ENCODE peak calls at places on chromosomes 2 and 18, in nine cellular contexts. O, K, L, F, C, S, W, R and E are unnamed samples. For H3K27me3, the result is how much of the 10 kb centered on the place peaks cover.

GRCh38 chr2:237397072-237397471 is 16.9 kb downstream of the COL6A3 start:
- DNase-seq in O (no peak), K (no peak), L (no peak), F (no peak), C (no peak), S (no peak), W (no peak), R (no peak), E (no peak)

GRCh38 chr2:30456106-30456505 is 9.1 kb downstream of the LCLAT1 start:
- DNase-seq in O (no peak), K (no peak), L (no peak), F (no peak), C (no peak), S (no peak), W (no peak), R (no peak), E (no peak)

GRCh38 chr2:71548589-71549485 is 95.5 kb downstream of the DYSF start:
- DNase-seq in O (peak), K (peak), L (peak), F (peak), C (peak), S (peak), W (peak), R (peak), E (peak)

GRCh38 chr2:237823544-237823943 is 25.0 kb downstream of the RBM44 start:
- DNase-seq in O (no peak), K (no peak), L (no peak), F (no peak), C (no peak), S (no peak), W (no peak), R (no peak), E (no peak)

GRCh38 chr2:166229678-166230023 is 101.8 kb upstream of the SCN1A start:
- DNase-seq in O (no peak), K (no peak), L (no peak), F (no peak), C (no peak), S (no peak), W (no peak), R (no peak), E (no peak)

GRCh38 chr2:193101591-193101990 is 906.9 kb upstream of the TMEFF2 start:
- DNase-seq in O (no peak), K (no peak), L (no peak), F (no peak), C (no peak), S (no peak), W (no peak), R (no peak), E (no peak)

GRCh38 chr2:120754067-120754960 is 18.6 kb downstream of the GLI2 start:
- DNase-seq in O (no peak), K (no peak), L (no peak), F (no peak), C (no peak), S (peak), W (no peak), R (no peak), E (peak)

GRCh38 chr2:152167070-152167469 is 8.5 kb downstream of the STAM2 start:
- DNase-seq in O (no peak), K (no peak), L (no peak), F (no peak), C (no peak), S (no peak), W (no peak), R (no peak), E (no peak)

GRCh38 chr18:10771053-10771709 is 245.4 kb downstream of the NAPG start:
- DNase-seq in O (no peak), K (no peak), L (no peak), F (no peak), C (no peak), S (peak), W (no peak), R (no peak), E (no peak)

GRCh38 chr18:13137939-13138821 is 80.4 kb upstream of the LDLRAD4 start:
- DNase-seq in O (peak), K (no peak), L (peak), F (peak), C (peak), S (peak), W (no peak), R (peak), E (peak)

GRCh38 chr2:207394203-207394741 is 135.5 kb upstream of the CREB1 start:
- DNase-seq in O (no peak), K (no peak), L (no peak), F (no peak), C (no peak), S (peak), W (no peak), R (no peak), E (no peak)

GRCh38 chr2:189297446-189297845 is 117.9 kb upstream of the COL5A2 start:
- DNase-seq in O (no peak), K (no peak), L (no peak), F (no peak), C (no peak), S (peak), W (no peak), R (no peak), E (no peak)

GRCh38 chr18:26017929-26018328 is 72.5 kb downstream of the SS18 start:
- DNase-seq in O (no peak), K (no peak), L (no peak), F (peak), C (no peak), S (no peak), W (no peak), R (no peak), E (no peak)

GRCh38 chr2:239268082-239268481 is 132.7 kb downstream of the HDAC4 start:
- DNase-seq in O (peak), K (no peak), L (no peak), F (no peak), C (peak), S (no peak), W (no peak), R (peak), E (peak)

GRCh38 chr18:8988262-8988871 is 114.1 kb upstream of the NDUFV2 start:
- DNase-seq in O (peak), K (peak), L (peak), F (peak), C (peak), S (peak), W (peak), R (peak), E (peak)

GRCh38 chr2:62038980-62039771 is 133.7 kb downstream of the COMMD1 start:
- DNase-seq in O (no peak), K (no peak), L (no peak), F (peak), C (no peak), S (peak), W (no peak), R (no peak), E (no peak)

GRCh38 chr2:3805120-3805519 is 101.7 kb downstream of the DCDC2C start:
- DNase-seq in O (no peak), K (peak), L (no peak), F (no peak), C (no peak), S (no peak), W (no peak), R (no peak), E (no peak)

GRCh38 chr2:73254343-73255006 is 20.4 kb downstream of the CCT7 start:
- DNase-seq in O (no peak), K (no peak), L (no peak), F (no peak), C (no peak), S (no peak), W (no peak), R (no peak), E (peak)

GRCh38 chr2:177433402-177433801 is 40.8 kb downstream of the AGPS start:
- DNase-seq in O (no peak), K (no peak), L (no peak), F (no peak), C (no peak), S (no peak), W (no peak), R (no peak), E (no peak)

GRCh38 chr2:45992021-45992745 is 305.0 kb upstream of the EPAS1 start:
- DNase-seq in O (peak), K (no peak), L (no peak), F (no peak), C (no peak), S (peak), W (no peak), R (peak), E (peak)

GRCh38 chr2:215594766-215595165 is 158.9 kb upstream of the FN1 start:
- DNase-seq in O (no peak), K (no peak), L (no peak), F (no peak), C (no peak), S (peak), W (no peak), R (no peak), E (no peak)

GRCh38 chr18:13623348-13623747 is 103.0 kb downstream of the FAM210A start:
- DNase-seq in O (no peak), K (no peak), L (no peak), F (no peak), C (no peak), S (no peak), W (no peak), R (no peak), E (no peak)

GRCh38 chr2:236862961-236863728 is 222.5 kb upstream of the COPS8 start:
- DNase-seq in O (no peak), K (no peak), L (no peak), F (no peak), C (no peak), S (peak), W (no peak), R (no peak), E (no peak)

GRCh38 chr2:69545477-69545932 is 98.0 kb downstream of the AAK1 start:
- DNase-seq in O (no peak), K (no peak), L (no peak), F (no peak), C (no peak), S (no peak), W (no peak), R (no peak), E (no peak)

GRCh38 chr2:239826376-239826775 is 198.8 kb downstream of the NDUFA10 start:
- DNase-seq in O (no peak), K (no peak), L (no peak), F (no peak), C (no peak), S (no peak), W (no peak), R (no peak), E (peak)

GRCh38 chr2:74584088-74584645 is 29.6 kb downstream of the DOK1 start:
- DNase-seq in O (no peak), K (no peak), L (no peak), F (no peak), C (no peak), S (peak), W (no peak), R (no peak), E (no peak)

GRCh38 chr2:12861344-12861942 is 144.7 kb downstream of the TRIB2 start:
- DNase-seq in O (no peak), K (no peak), L (no peak), F (peak), C (no peak), S (peak), W (no peak), R (no peak), E (no peak)

GRCh38 chr18:48572402-48573126 is 33.7 kb downstream of the CTIF start:
- DNase-seq in O (no peak), K (no peak), L (no peak), F (no peak), C (no peak), S (no peak), W (no peak), R (no peak), E (no peak)

GRCh38 chr2:11809586-11810236 is 63.3 kb downstream of the LPIN1 start:
- DNase-seq in O (no peak), K (no peak), L (no peak), F (no peak), C (no peak), S (no peak), W (no peak), R (no peak), E (no peak)
- H3K27ac ChIP-seq in O (no peak), K (no peak), L (no peak), F (no peak), C (no peak), S (no peak), W (no peak), R (no peak), E (no peak)

GRCh38 chr18:38790786-38791185 is 1225.2 kb upstream of the CELF4 start:
- DNase-seq in O (no peak), K (no peak), L (no peak), F (no peak), C (no peak), S (no peak), W (no peak), R (no peak), E (no peak)

DNA sequence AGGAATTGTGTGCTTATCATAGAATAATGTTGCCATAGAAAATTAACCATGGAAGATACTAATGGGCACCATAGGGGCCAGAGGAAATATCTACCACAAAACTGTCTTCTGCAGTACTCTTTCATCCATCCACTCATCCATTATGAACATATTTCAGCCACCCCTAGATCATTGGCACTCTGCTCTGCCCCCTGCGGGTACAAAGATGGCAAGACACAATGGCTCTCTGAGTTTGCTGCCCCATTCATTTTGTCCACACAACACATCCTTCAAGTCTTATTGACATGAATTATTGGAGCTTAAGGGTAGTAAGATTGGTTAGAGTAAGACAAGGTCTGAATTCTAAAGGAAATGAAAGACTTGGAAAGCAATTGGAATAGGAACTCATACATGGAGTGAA is 1224.7 kb upstream of the CELF4 start:
- DNase-seq in O (no peak), K (no peak), L (no peak), F (peak), C (no peak), S (no peak), W (peak), R (no peak), E (no peak)
- TF ChIP-seq CTCF in O (no peak), K (peak), L (no peak), F (peak), C (no peak), S (no peak), W (peak), R (no peak), E (no peak)

DNA sequence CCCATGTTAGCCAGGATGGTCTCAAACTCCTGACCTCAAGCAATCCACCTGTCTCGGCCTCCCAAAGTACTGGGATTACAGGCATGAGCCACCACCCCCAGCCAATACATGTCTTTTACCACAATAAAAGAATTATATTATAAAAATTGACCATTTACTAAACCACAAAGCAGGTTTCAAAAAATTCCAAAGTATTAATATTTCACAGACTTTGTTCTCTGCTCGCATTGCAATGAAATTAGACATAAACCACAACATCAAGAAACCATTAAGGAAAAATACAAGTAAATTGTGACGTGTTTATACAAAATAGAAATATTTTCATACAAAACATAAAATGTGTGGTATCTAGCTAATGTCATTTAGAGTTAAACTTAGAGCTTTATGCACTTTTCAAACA is 13.4 kb upstream of the MAPRE3 start:
- DNase-seq in O (no peak), K (no peak), L (no peak), F (no peak), C (no peak), S (no peak), W (no peak), R (no peak), E (no peak)
- H3K27me3 ChIP-seq in O (under half), K (under half), L (under half), F (under half), C (half or more), S (half or more), W (under half), R (under half), E (under half)

GRCh38 chr2:9462872-9463697 is 11.3 kb upstream of the IAH1 start:
- DNase-seq in O (no peak), K (no peak), L (no peak), F (no peak), C (no peak), S (peak), W (no peak), R (no peak), E (no peak)
- H3K27ac ChIP-seq in O (no peak), K (no peak), L (no peak), F (no peak), C (no peak), S (no peak), W (no peak), R (no peak), E (no peak)

DNA sequence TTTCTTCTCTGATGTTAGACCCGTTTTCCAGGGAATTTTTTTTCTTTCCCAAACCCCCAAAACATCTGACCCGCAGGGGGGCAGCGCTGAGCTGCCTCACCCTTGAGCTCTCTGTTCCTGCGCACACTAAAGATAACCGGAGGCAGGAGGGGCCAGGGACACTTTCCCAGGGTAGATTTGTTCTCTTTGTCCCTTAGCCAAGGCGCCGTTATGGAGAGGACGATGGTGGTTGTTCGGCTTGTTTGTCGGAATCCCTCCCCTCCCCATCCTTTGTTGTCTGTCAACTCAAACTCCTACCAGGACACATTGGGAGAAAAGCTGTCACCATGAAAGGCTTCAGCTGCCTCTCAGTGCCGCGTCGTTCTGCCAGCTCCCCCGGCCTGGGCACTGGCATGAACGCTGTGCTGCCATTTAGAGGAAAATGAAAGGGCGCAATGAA is 62.3 kb downstream of the RND3 start:
- DNase-seq in O (no peak), K (no peak), L (peak), F (no peak), C (peak), S (peak), W (peak), R (no peak), E (no peak)
- TF ChIP-seq CTCF in O (no peak), K (no peak), L (peak), F (no peak), C (peak), S (peak), W (peak), R (no peak), E (peak)

DNA sequence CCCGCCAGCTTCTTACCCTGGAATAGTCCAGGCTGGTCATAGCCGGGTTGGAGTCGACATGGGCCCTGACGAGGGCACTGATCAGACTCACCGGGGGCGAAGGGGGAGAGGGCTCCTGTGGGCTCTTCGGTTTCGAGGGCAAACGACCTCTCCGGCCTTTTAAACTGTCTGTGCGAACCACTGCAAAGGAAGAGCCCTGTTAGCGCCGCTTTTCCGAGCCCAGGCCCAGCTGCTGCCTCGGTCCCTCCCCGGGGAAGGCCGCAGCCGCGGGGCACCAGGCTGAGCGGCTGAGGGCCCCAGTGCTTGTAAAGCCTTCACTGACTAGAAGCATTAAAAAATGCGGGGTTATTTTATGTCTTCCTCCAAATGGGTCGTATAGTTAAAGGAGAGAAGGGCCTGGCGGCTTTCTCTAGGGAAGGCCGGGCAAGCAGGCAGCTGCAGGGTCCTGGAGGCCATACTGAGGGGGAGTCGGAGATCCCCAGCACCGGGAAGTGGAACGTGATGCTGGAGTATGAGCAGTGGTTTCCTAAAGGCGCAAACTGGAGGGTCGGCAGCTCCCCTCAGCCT is 4.6 kb downstream of the NR4A2 start:
- DNase-seq in O (no peak), K (no peak), L (no peak), F (no peak), C (no peak), S (no peak), W (no peak), R (no peak), E (no peak)
- H3K27me3 ChIP-seq in O (under half), K (under half), L (under half), F (under half), C (under half), S (under half), W (half or more), R (under half), E (under half)

GRCh38 chr2:241796209-241796608 is 12.8 kb upstream of the NEU4 start:
- DNase-seq in O (no peak), K (no peak), L (no peak), F (no peak), C (no peak), S (no peak), W (no peak), R (peak), E (no peak)

GRCh38 chr2:241795021-241795999 is 13.7 kb upstream of the NEU4 start:
- DNase-seq in O (peak), K (no peak), L (no peak), F (no peak), C (no peak), S (no peak), W (no peak), R (peak), E (no peak)

GRCh38 chr2:241796610-241797138 is 12.3 kb upstream of the NEU4 start:
- DNase-seq in O (peak), K (no peak), L (no peak), F (no peak), C (no peak), S (no peak), W (no peak), R (peak), E (peak)

GRCh38 chr2:241794250-241794823 is 14.7 kb upstream of the NEU4 start:
- DNase-seq in O (peak), K (no peak), L (no peak), F (no peak), C (no peak), S (no peak), W (no peak), R (no peak), E (no peak)

DNA sequence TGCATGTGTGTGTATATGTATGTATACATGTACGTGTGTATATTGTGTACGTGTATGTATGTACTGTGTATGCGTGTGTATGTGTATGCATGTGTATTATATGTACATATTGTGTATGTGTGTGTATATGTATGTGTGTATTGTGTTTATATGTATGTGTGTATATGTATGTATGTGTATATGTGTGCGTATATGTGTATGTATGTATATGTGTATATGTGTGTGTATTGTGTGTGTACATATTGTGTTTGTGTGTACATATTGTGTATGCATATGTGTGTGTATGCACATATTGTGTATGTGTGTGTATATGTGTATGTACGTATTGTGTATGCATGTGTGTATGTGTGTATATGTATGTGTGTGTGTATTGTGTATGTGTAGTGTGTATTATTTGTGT is 15.6 kb upstream of the NEU4 start:
- DNase-seq in O (no peak), K (no peak), L (no peak), F (no peak), C (no peak), S (no peak), W (no peak), R (no peak), E (no peak)
- H3K27ac ChIP-seq in O (no peak), K (no peak), L (no peak), F (no peak), C (no peak), S (no peak), W (no peak), R (no peak), E (no peak)

GRCh38 chr2:26316845-26317244 is 29.1 kb upstream of the SELENOI start:
- DNase-seq in O (no peak), K (no peak), L (no peak), F (no peak), C (no peak), S (no peak), W (no peak), R (no peak), E (no peak)

GRCh38 chr2:26313446-26313845 is 32.5 kb upstream of the SELENOI start:
- DNase-seq in O (no peak), K (no peak), L (no peak), F (no peak), C (no peak), S (no peak), W (no peak), R (no peak), E (no peak)

GRCh38 chr2:26316041-26316440 is 29.9 kb upstream of the SELENOI start:
- DNase-seq in O (no peak), K (peak), L (no peak), F (peak), C (no peak), S (no peak), W (no peak), R (no peak), E (no peak)

GRCh38 chr2:26312471-26312870 is 33.5 kb upstream of the SELENOI start:
- DNase-seq in O (no peak), K (no peak), L (no peak), F (no peak), C (no peak), S (no peak), W (no peak), R (no peak), E (no peak)

GRCh38 chr2:26314243-26314642 is 31.7 kb upstream of the SELENOI start:
- DNase-seq in O (no peak), K (no peak), L (no peak), F (no peak), C (no peak), S (no peak), W (no peak), R (no peak), E (no peak)
- TF ChIP-seq CTCF in O (no peak), K (no peak), L (no peak), F (no peak), C (peak), S (no peak), W (peak), R (no peak), E (no peak)